ENCODE peak calls at places on chromosomes 11 and 22, in seven cellular contexts. X is A549; F is stimulated activated CD8-positive, alpha-beta memory T cell treated with anti-CD3 and anti-CD28 coated beads, Interleukin-4, amount 100 ng/mL, for 4 hours; P is T-helper 2 cell; W is uterus; I is hepatocyte; C is activated T-cell treated with anti-CD3 and anti-CD28 coated beads for 4 hours. T is an unnamed sample.

GRCh38 chr11:126522606-126523005 is 167.1 kb downstream of the ST3GAL4 start:
- DNase-seq in X (no peak), F (no peak), P (no peak), W (no peak), I (no peak), C (no peak), T (no peak)

GRCh38 chr22:48894804-48895250 is 932.8 kb downstream of the BRD1 start:
- DNase-seq in X (no peak), F (no peak), P (no peak), W (no peak), I (no peak), C (no peak), T (no peak)

GRCh38 chr11:29336727-29337212 is 680.1 kb downstream of the KCNA4 start:
- DNase-seq in X (no peak), F (no peak), P (no peak), W (no peak), I (no peak), C (no peak), T (no peak)

GRCh38 chr11:65854871-65855837 is 2.8 kb downstream of the CFL1 start:
- DNase-seq in X (no peak), F (no peak), P (no peak), W (no peak), I (no peak), C (no peak), T (no peak)

GRCh38 chr11:12606597-12606996 is 67.6 kb upstream of the TEAD1 start:
- DNase-seq in X (no peak), F (no peak), P (no peak), W (no peak), I (peak), C (no peak), T (no peak)

GRCh38 chr22:27115816-27116256 is 458.4 kb downstream of the MIAT start:
- DNase-seq in X (peak), F (no peak), P (no peak), W (no peak), I (peak), C (no peak), T (no peak)

GRCh38 chr22:48960576-48960975 is 867.1 kb downstream of the BRD1 start:
- DNase-seq in X (no peak), F (no peak), P (no peak), W (no peak), I (no peak), C (no peak), T (no peak)

GRCh38 chr11:69943066-69943465 is 123.8 kb upstream of the FGF3 start:
- DNase-seq in X (peak), F (no peak), P (no peak), W (no peak), I (no peak), C (no peak), T (no peak)

GRCh38 chr11:12631651-12632050 is 42.6 kb upstream of the TEAD1 start:
- DNase-seq in X (no peak), F (no peak), P (no peak), W (no peak), I (no peak), C (no peak), T (no peak)

GRCh38 chr11:105673089-105673488 is 63.2 kb downstream of the GRIA4 start:
- DNase-seq in X (peak), F (no peak), P (no peak), W (no peak), I (peak), C (no peak), T (no peak)

GRCh38 chr22:47094861-47095330 is 332.4 kb downstream of the TBC1D22A start:
- DNase-seq in X (no peak), F (no peak), P (no peak), W (no peak), I (no peak), C (no peak), T (no peak)

GRCh38 chr22:33126881-33127280 is 68.7 kb upstream of the SYN3 start:
- DNase-seq in X (peak), F (no peak), P (no peak), W (no peak), I (peak), C (no peak), T (no peak)

GRCh38 chr22:26903030-26903856 is 245.9 kb downstream of the MIAT start:
- DNase-seq in X (no peak), F (no peak), P (no peak), W (no peak), I (peak), C (no peak), T (no peak)

GRCh38 chr22:48051796-48052620 is 1289.6 kb downstream of the TBC1D22A start:
- DNase-seq in X (no peak), F (no peak), P (no peak), W (no peak), I (no peak), C (no peak), T (no peak)